ENCODE peak calls at places on chromosomes 4 and X, in six cellular contexts. B, G, Y, J, H and X are unnamed samples.
A peak's percentile ranks its signal among the peaks of the same experiment; 100 is the strongest.

GRCh38 chr4:2006956-2007653 is 1.7 kb downstream of the NELFA start:
- DNase-seq in B (no peak), G (no peak), Y (no peak), J (no peak), H (no peak), X (peak; percentile 43)

GRCh38 chr4:140448830-140449229 is 21.4 kb upstream of the CLGN start:
- DNase-seq in B (no peak), G (no peak), Y (no peak), J (no peak), H (no peak), X (no peak)

GRCh38 chr4:83589283-83589682 is 53.4 kb downstream of the GPAT3 start:
- DNase-seq in B (no peak), G (no peak), Y (peak; percentile 10), J (no peak), H (no peak), X (no peak)

GRCh38 chr4:2800691-2801596 is 8.1 kb downstream of the SH3BP2 start:
- DNase-seq in B (peak; percentile 57), G (peak; percentile 37), Y (peak; percentile 79), J (peak; percentile 38), H (no peak), X (peak; percentile 90)

GRCh38 chr4:41294445-41295062 is 37.8 kb downstream of the UCHL1 start:
- DNase-seq in B (peak; percentile 15), G (no peak), Y (peak; percentile 69), J (no peak), H (no peak), X (no peak)

GRCh38 chr4:102580463-102580842 is 79.3 kb downstream of the NFKB1 start:
- DNase-seq in B (no peak), G (no peak), Y (no peak), J (no peak), H (no peak), X (no peak)

GRCh38 chr4:140756292-140757219 is at the start of gene TBC1D9:
- DNase-seq in B (peak; percentile 92), G (peak; percentile 55), Y (peak; percentile 100), J (peak; percentile 94), H (peak; percentile 91), X (peak; percentile 89)

GRCh38 chr4:15654556-15655222 is 468 bp downstream of the FBXL5 start:
- DNase-seq in B (no peak), G (peak; percentile 24), Y (peak; percentile 55), J (peak; percentile 46), H (no peak), X (peak; percentile 59)

GRCh38 chr4:39312821-39313220 is 53.3 kb downstream of the RFC1 start:
- DNase-seq in B (no peak), G (no peak), Y (no peak), J (no peak), H (no peak), X (no peak)

GRCh38 chrX:109974906-109975655 is 27.8 kb upstream of the TMEM164 start:
- DNase-seq in B (no peak), G (no peak), Y (no peak), J (no peak), H (no peak), X (peak; percentile 22)

GRCh38 chr4:122826596-122827257 is at the start of gene FGF2:
- DNase-seq in B (peak; percentile 78), G (peak; percentile 60), Y (peak; percentile 70), J (no peak), H (peak; percentile 47), X (peak; percentile 69)

GRCh38 chr4:168852933-168853713 is 156.9 kb downstream of the CBR4 start:
- DNase-seq in B (no peak), G (no peak), Y (no peak), J (no peak), H (no peak), X (no peak)

GRCh38 chr4:115851918-115852766 is 738.7 kb upstream of the NDST4 start:
- DNase-seq in B (peak; percentile 40), G (no peak), Y (peak; percentile 87), J (peak; percentile 42), H (peak; percentile 33), X (peak; percentile 64)

GRCh38 chrX:133151320-133151719 is 54.4 kb upstream of the USP26 start:
- DNase-seq in B (no peak), G (no peak), Y (peak; percentile 3), J (peak; percentile 54), H (no peak), X (no peak)

GRCh38 chrX:118221257-118221656 is 104.6 kb upstream of the KLHL13 start:
- DNase-seq in B (no peak), G (no peak), Y (no peak), J (no peak), H (no peak), X (no peak)

GRCh38 chr4:154124539-154125255 is 335.8 kb upstream of the SFRP2 start:
- DNase-seq in B (no peak), G (peak; percentile 36), Y (no peak), J (peak; percentile 18), H (no peak), X (peak; percentile 91)

GRCh38 chr4:2076908-2077534 is 17.9 kb downstream of the NAT8L start:
- DNase-seq in B (no peak), G (no peak), Y (no peak), J (no peak), H (no peak), X (no peak)

GRCh38 chr4:66972087-66972486 is 573.2 kb downstream of the CENPC start:
- DNase-seq in B (no peak), G (no peak), Y (no peak), J (no peak), H (no peak), X (peak; percentile 30)

GRCh38 chr4:123843137-123843536 is 446.5 kb downstream of the SPRY1 start:
- DNase-seq in B (no peak), G (no peak), Y (no peak), J (no peak), H (no peak), X (no peak)

GRCh38 chr4:38002451-38003071 is 42.4 kb downstream of the PTTG2 start:
- DNase-seq in B (no peak), G (peak; percentile 47), Y (peak; percentile 94), J (peak; percentile 26), H (no peak), X (no peak)

GRCh38 chr4:150089732-150090131 is 11.5 kb downstream of the DCLK2 start:
- DNase-seq in B (no peak), G (peak; percentile 24), Y (no peak), J (no peak), H (no peak), X (peak; percentile 44)

GRCh38 chr4:52006887-52007286 is 13.3 kb downstream of the LRRC66 start:
- DNase-seq in B (no peak), G (no peak), Y (no peak), J (no peak), H (no peak), X (no peak)

GRCh38 chr4:90120037-90120436 is 7.2 kb upstream of the CCSER1 start:
- DNase-seq in B (no peak), G (no peak), Y (peak; percentile 60), J (no peak), H (no peak), X (no peak)

GRCh38 chrX:46913710-46914109 is 1.5 kb downstream of the JADE3 start:
- DNase-seq in B (peak; percentile 3), G (peak; percentile 29), Y (peak; percentile 40), J (peak; percentile 88), H (no peak), X (peak; percentile 37)

GRCh38 chrX:112636288-112636687 is 43.5 kb downstream of the LHFPL1 start:
- DNase-seq in B (no peak), G (peak; percentile 67), Y (no peak), J (no peak), H (no peak), X (peak; percentile 44)

GRCh38 chrX:3425031-3425430 is 78.6 kb upstream of the MXRA5 start:
- DNase-seq in B (no peak), G (no peak), Y (no peak), J (no peak), H (no peak), X (no peak)

DNA sequence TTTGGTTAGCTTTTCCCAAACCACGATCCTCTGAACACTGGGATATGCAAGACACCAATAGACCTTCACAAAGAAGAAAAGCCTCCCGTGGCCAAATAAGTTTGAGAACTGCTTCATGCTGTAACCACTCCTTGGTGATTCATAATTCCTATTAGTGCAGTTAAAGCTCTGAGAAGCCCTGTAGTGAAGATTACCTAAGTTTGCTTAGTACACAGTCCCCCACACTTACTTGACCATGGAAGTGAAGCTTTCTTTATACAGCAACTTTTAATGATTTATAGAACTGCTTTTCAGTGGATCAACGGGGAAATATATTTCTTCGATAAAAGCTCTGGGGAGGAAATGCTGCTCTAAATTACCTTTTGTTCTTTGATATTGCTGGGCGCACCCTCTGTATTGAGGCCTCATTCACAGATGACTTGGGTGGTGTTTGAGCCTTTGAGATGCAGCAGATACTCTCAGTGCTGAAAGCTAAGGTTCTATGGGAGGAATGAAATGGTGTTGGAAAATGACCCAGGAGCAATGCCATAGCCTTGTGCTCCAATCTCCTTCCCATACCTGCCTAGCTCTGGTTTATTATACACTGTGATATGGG is 67.4 kb downstream of the CBLL2 start:
- DNase-seq in B (no peak), G (no peak), Y (no peak), J (no peak), H (no peak), X (no peak)
- H2AK5ac ChIP-seq in B (no peak overlapping the region), G (no peak overlapping the region), Y (no peak overlapping the region), J (no peak overlapping the region), H (no peak overlapping the region), X (no peak overlapping the region)

DNA sequence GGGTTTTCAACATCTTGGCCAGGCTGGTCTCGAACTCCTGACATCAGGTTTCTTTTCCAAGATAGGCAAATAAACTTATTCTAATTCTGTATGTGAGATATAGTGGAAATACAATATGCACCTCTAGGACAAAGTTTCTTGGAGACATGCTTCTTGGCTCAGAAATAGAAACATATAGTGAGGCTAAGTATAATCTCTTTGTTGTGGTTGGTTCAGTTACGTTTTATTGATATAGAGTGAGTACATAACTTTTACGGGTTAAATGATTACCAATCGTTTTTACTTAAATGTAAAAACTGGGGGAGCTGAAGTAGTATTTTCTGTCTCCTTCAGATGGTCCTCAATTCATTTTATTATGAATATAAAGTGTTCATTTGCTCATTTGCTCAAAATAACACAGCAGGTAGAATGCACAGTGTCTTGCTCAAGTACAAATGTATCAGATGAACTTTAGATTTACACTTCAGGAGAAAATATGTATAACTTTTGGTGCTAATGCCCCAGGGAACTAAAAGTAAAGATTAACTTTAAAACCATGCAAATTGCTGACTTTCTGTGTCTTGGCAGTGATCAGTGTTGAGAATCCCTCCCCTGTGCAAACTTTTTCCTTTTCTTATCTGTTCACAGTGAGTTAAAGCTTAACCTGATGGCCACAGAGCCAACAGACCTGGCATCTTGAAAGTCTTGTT is 77.6 kb downstream of the AFF1 start:
- DNase-seq in B (no peak), G (no peak), Y (no peak), J (no peak), H (no peak), X (no peak)
- H3K4me3 ChIP-seq in B (no peak overlapping the region), G (no peak overlapping the region), Y (no peak overlapping the region), J (no peak overlapping the region), H (no peak overlapping the region), X (no peak overlapping the region)

GRCh38 chr4:84683065-84683464 is 100.1 kb downstream of the CDS1 start:
- DNase-seq in B (no peak), G (no peak), Y (peak; percentile 27), J (no peak), H (no peak), X (no peak)
- H3K36me3 ChIP-seq in B (peaks cover 93% of the 10 kb centered on the region), G (peaks cover 37% of the 10 kb centered on the region), Y (peaks cover 10% of the 10 kb centered on the region), J (peaks cover 22% of the 10 kb centered on the region), H (peaks cover 2% of the 10 kb centered on the region), X (peaks cover 43% of the 10 kb centered on the region)

DNA sequence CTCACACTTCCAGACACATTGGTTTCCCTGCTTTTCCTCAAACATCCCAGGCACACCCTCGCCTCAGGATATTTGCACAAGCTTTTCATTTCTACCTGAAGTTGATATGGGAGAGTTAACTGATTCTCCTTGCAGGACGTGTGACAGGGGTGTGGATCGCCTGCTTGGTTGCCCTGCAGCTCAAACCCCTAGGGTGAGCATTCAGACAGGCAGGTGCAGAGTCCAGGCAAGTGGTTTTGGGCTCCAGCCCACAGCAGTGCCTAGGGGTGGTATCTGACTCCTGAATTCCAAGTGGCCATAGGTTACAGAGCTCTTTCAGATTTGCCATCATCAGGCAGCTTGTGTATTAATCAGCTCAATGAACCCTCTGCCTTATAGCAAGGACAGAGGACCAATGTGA is 1104.2 kb upstream of the IGFBP7 start:
- DNase-seq in B (no peak), G (no peak), Y (no peak), J (peak; percentile 92), H (no peak), X (no peak)
- H2AK5ac ChIP-seq in B (no peak overlapping the region), G (no peak overlapping the region), Y (peak overlapping the region; percentile 15), J (no peak overlapping the region), H (peak overlapping the region; percentile 1), X (no peak overlapping the region)